ENCODE peak calls at places on chromosomes 16 and 17, in six cellular contexts. One of them, this sample, is unnamed.

GRCh38 chr17:35540589-35541404 is 3.3 kb upstream of the SLFN12L start:
- DNase-seq in NCI-H2029 treated with DMSO at 0.1 percent for 48 hours: no peak
- DNase-seq in cerebellum: no peak
- DNase-seq in hippocampal formation: no peak
- DNase-seq in sciatic nerve: peak; percentile 69
- DNase-seq in spleen: peak; percentile 89
- DNase-seq in this sample: no peak

GRCh38 chr16:65480276-65480675 is 358.4 kb upstream of the CDH11 start:
- DNase-seq in NCI-H2029 treated with DMSO at 0.1 percent for 48 hours: no peak
- DNase-seq in cerebellum: no peak
- DNase-seq in hippocampal formation: no peak
- DNase-seq in sciatic nerve: no peak
- DNase-seq in spleen: no peak
- DNase-seq in this sample: no peak

GRCh38 chr17:38921756-38922411 is 3.5 kb upstream of the LASP1NB start:
- DNase-seq in NCI-H2029 treated with DMSO at 0.1 percent for 48 hours: no peak
- DNase-seq in cerebellum: no peak
- DNase-seq in hippocampal formation: no peak
- DNase-seq in sciatic nerve: peak; percentile 48
- DNase-seq in spleen: peak; percentile 60
- DNase-seq in this sample: no peak

GRCh38 chr17:73690581-73691135 is 46.4 kb upstream of the SDK2 start:
- DNase-seq in NCI-H2029 treated with DMSO at 0.1 percent for 48 hours: no peak
- DNase-seq in cerebellum: no peak
- DNase-seq in hippocampal formation: no peak
- DNase-seq in sciatic nerve: no peak
- DNase-seq in spleen: no peak
- DNase-seq in this sample: no peak

GRCh38 chr16:8887438-8887765 is 5.3 kb downstream of the LITAFD start:
- DNase-seq in NCI-H2029 treated with DMSO at 0.1 percent for 48 hours: no peak
- DNase-seq in cerebellum: no peak
- DNase-seq in hippocampal formation: no peak
- DNase-seq in sciatic nerve: no peak
- DNase-seq in spleen: peak; percentile 64
- DNase-seq in this sample: no peak

GRCh38 chr17:74219576-74220133 is 6.3 kb downstream of the TTYH2 start:
- DNase-seq in NCI-H2029 treated with DMSO at 0.1 percent for 48 hours: no peak
- DNase-seq in cerebellum: no peak
- DNase-seq in hippocampal formation: no peak
- DNase-seq in sciatic nerve: no peak
- DNase-seq in spleen: no peak
- DNase-seq in this sample: no peak

GRCh38 chr16:31453255-31454204 is 5.8 kb upstream of the ARMC5 start:
- DNase-seq in NCI-H2029 treated with DMSO at 0.1 percent for 48 hours: no peak
- DNase-seq in cerebellum: no peak
- DNase-seq in hippocampal formation: no peak
- DNase-seq in sciatic nerve: peak; percentile 60
- DNase-seq in spleen: peak; percentile 32
- DNase-seq in this sample: no peak

GRCh38 chr17:40485851-40486512 is 15.4 kb downstream of the TNS4 start:
- DNase-seq in NCI-H2029 treated with DMSO at 0.1 percent for 48 hours: peak; percentile 15
- DNase-seq in cerebellum: no peak
- DNase-seq in hippocampal formation: no peak
- DNase-seq in sciatic nerve: peak; percentile 75
- DNase-seq in spleen: no peak
- DNase-seq in this sample: no peak

GRCh38 chr16:71826533-71827017 is 17.9 kb upstream of the AP1G1 start:
- DNase-seq in NCI-H2029 treated with DMSO at 0.1 percent for 48 hours: no peak
- DNase-seq in cerebellum: no peak
- DNase-seq in hippocampal formation: no peak
- DNase-seq in sciatic nerve: peak; percentile 4
- DNase-seq in spleen: no peak
- DNase-seq in this sample: no peak

GRCh38 chr17:5526821-5527598 is 40.6 kb downstream of the MIS12 start:
- DNase-seq in NCI-H2029 treated with DMSO at 0.1 percent for 48 hours: no peak
- DNase-seq in cerebellum: no peak
- DNase-seq in hippocampal formation: peak; percentile 52
- DNase-seq in sciatic nerve: peak; percentile 4
- DNase-seq in spleen: no peak
- DNase-seq in this sample: no peak